ENCODE peak calls at places on chromosomes 12 and 14, in eight cellular contexts. N is body of pancreas, S is endothelial cell of umbilical vein, D is coronary artery, X is sigmoid colon, F is A549, Q is keratinocyte, I is heart right ventricle. K is an unnamed sample.

GRCh38 chr12:117014342-117014887 is 84.8 kb downstream of the TESC start:
- DNase-seq in N (no peak), S (no peak), D (no peak), X (no peak), F (no peak), Q (no peak), I (no peak), K (no peak)

GRCh38 chr14:101719045-101719645 is 42.4 kb upstream of the PPP2R5C start:
- DNase-seq in N (no peak), S (no peak), D (peak; percentile 54), X (no peak), F (no peak), Q (no peak), I (no peak), K (no peak)

GRCh38 chr14:22602853-22603252 is 4.8 kb downstream of the ABHD4 start:
- DNase-seq in N (no peak), S (no peak), D (no peak), X (no peak), F (peak; percentile 36), Q (no peak), I (no peak), K (no peak)

GRCh38 chr14:100106260-100106659 is 41.0 kb downstream of the EVL start:
- DNase-seq in N (no peak), S (no peak), D (no peak), X (peak; percentile 37), F (no peak), Q (no peak), I (no peak), K (no peak)

GRCh38 chr12:119902084-119902509 is 25.0 kb upstream of the CIT start:
- DNase-seq in N (peak; percentile 54), S (peak; percentile 79), D (no peak), X (no peak), F (peak; percentile 82), Q (peak; percentile 52), I (peak; percentile 16), K (peak; percentile 73)

GRCh38 chr12:47757360-47757839 is 1.3 kb downstream of the RAPGEF3 start:
- DNase-seq in N (peak; percentile 10), S (no peak), D (no peak), X (no peak), F (no peak), Q (no peak), I (no peak), K (no peak)

GRCh38 chr12:52434096-52434733 is at the start of gene KRT75:
- DNase-seq in N (no peak), S (no peak), D (peak; percentile 68), X (no peak), F (no peak), Q (no peak), I (no peak), K (peak; percentile 10)

GRCh38 chr12:4586500-4586899 is 24.5 kb downstream of the DYRK4 start:
- DNase-seq in N (no peak), S (no peak), D (no peak), X (no peak), F (no peak), Q (no peak), I (no peak), K (no peak)

GRCh38 chr14:36130186-36130585 is 46.3 kb downstream of the PTCSC3 start:
- DNase-seq in N (no peak), S (no peak), D (no peak), X (no peak), F (no peak), Q (no peak), I (no peak), K (no peak)

GRCh38 chr14:100294213-100294962 is 11.9 kb downstream of the SLC25A29 start:
- DNase-seq in N (no peak), S (no peak), D (peak; percentile 68), X (no peak), F (no peak), Q (no peak), I (peak; percentile 60), K (no peak)

GRCh38 chr12:49904601-49905000 is 901 bp upstream of the FAIM2 start:
- DNase-seq in N (no peak), S (no peak), D (no peak), X (peak; percentile 46), F (no peak), Q (no peak), I (no peak), K (no peak)

GRCh38 chr12:31618228-31619025 is 27.5 kb upstream of the DENND5B start:
- DNase-seq in N (no peak), S (peak; percentile 48), D (no peak), X (no peak), F (no peak), Q (no peak), I (no peak), K (no peak)

GRCh38 chr12:52692253-52692652 is 11.1 kb downstream of the KRT77 start:
- DNase-seq in N (no peak), S (no peak), D (no peak), X (no peak), F (no peak), Q (no peak), I (no peak), K (no peak)

GRCh38 chr12:128810182-128811127 is 13.3 kb downstream of the SLC15A4 start:
- DNase-seq in N (peak; percentile 11), S (no peak), D (no peak), X (peak; percentile 78), F (no peak), Q (no peak), I (peak; percentile 43), K (peak; percentile 38)

GRCh38 chr12:116916714-116917114 is 6.0 kb downstream of the FBXW8 start:
- DNase-seq in N (peak; percentile 22), S (peak; percentile 16), D (no peak), X (no peak), F (peak; percentile 78), Q (peak; percentile 28), I (no peak), K (no peak)

GRCh38 chr12:24608637-24609285 is 340.1 kb downstream of the BCAT1 start:
- DNase-seq in N (no peak), S (peak; percentile 91), D (no peak), X (no peak), F (no peak), Q (no peak), I (no peak), K (peak; percentile 85)

GRCh38 chr14:104085032-104085888 is at the start of gene ASPG:
- DNase-seq in N (peak; percentile 29), S (no peak), D (peak; percentile 75), X (peak; percentile 63), F (peak; percentile 44), Q (no peak), I (peak; percentile 64), K (no peak)

GRCh38 chr14:61179776-61180398 is 101.3 kb downstream of the TMEM30B start:
- DNase-seq in N (no peak), S (peak; percentile 4), D (no peak), X (no peak), F (no peak), Q (no peak), I (no peak), K (no peak)

GRCh38 chr12:80634903-80635302 is 72.5 kb upstream of the MYF6 start:
- DNase-seq in N (no peak), S (no peak), D (no peak), X (peak; percentile 51), F (no peak), Q (no peak), I (no peak), K (no peak)

GRCh38 chr14:58732387-58732786 is 94.6 kb downstream of the DACT1 start:
- DNase-seq in N (no peak), S (no peak), D (no peak), X (no peak), F (no peak), Q (peak; percentile 38), I (no peak), K (no peak)

GRCh38 chr12:13008741-13009380 is 8.8 kb upstream of the HEBP1 start:
- DNase-seq in N (no peak), S (no peak), D (no peak), X (no peak), F (no peak), Q (no peak), I (no peak), K (no peak)

GRCh38 chr14:99479160-99479902 is 1.3 kb downstream of the SETD3 start:
- DNase-seq in N (no peak), S (peak; percentile 11), D (no peak), X (no peak), F (no peak), Q (no peak), I (no peak), K (no peak)

GRCh38 chr14:29857545-29857944 is 70.1 kb downstream of the PRKD1 start:
- DNase-seq in N (no peak), S (no peak), D (no peak), X (no peak), F (no peak), Q (no peak), I (no peak), K (no peak)
- H3K4me3 ChIP-seq in N (no peak overlapping the region), S (no peak overlapping the region), D (no peak overlapping the region), X (no peak overlapping the region), F (no peak overlapping the region), Q (no peak overlapping the region), I (no peak overlapping the region), K (no peak overlapping the region)

DNA sequence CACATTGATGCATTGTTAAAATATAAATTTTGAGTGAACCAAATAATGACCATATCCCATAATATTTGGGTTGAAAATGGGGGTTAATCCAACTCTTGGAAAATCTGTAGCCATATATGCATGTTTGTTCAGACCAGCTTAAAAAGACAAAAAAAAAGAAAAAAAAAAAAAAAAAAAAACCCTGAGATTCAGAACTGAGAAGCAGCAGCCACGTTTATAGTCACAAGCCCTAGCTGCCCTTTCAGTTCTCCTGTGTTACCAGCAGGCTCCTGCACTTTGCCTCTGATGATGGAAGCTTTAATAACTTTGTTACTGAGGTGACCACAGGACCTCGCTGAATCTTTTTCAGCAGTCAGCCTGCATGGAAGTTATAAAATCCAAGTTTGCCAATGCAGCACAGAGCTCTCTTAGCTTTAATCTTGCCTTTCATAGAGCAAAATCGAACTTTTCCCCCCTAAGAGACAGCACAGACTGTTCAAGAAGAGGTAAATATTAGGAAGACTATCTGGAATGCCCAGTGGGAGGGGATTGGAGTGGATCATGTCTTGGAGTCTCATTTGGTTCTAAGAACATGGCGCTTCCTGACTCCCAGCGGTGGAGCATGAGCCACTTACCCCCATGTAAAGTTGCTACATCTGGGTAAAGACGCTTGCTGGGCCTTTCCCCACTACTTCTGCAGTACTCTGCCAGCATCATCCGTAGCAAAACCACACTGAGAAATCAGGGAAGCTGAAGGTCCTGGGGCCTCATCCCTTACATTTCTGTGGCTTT is 20.6 kb downstream of the GNG2 start:
- DNase-seq in N (no peak), S (no peak), D (no peak), X (no peak), F (no peak), Q (no peak), I (no peak), K (no peak)
- H3K27ac ChIP-seq in N (no peak overlapping the region), S (no peak overlapping the region), D (no peak overlapping the region), X (peak overlapping the region; percentile 59), F (no peak overlapping the region), Q (no peak overlapping the region), I (no peak overlapping the region), K (no peak overlapping the region)

GRCh38 chr12:6602526-6602925 is 4.7 kb downstream of the CHD4 start:
- DNase-seq in N (no peak), S (no peak), D (no peak), X (no peak), F (no peak), Q (no peak), I (no peak), K (no peak)
- H3K4me3 ChIP-seq in N (no peak overlapping the region), S (no peak overlapping the region), D (peak overlapping the region; percentile 2), X (no peak overlapping the region), F (no peak overlapping the region), Q (no peak overlapping the region), I (no peak overlapping the region), K (peak overlapping the region; percentile 11)

GRCh38 chr12:55717397-55718007 is 1.7 kb downstream of the BLOC1S1 start:
- DNase-seq in N (no peak), S (peak; percentile 19), D (no peak), X (no peak), F (no peak), Q (no peak), I (no peak), K (no peak)
- H3K27ac ChIP-seq in N (peak overlapping the region; percentile 94), S (no peak overlapping the region), D (peak overlapping the region; percentile 73), X (peak overlapping the region; percentile 100), F (peak overlapping the region; percentile 97), Q (peak overlapping the region; percentile 5), I (peak overlapping the region; percentile 94), K (peak overlapping the region; percentile 95)

K was measured in A673.